ENCODE peak calls at places on chromosomes 16 and 17, in ten cellular contexts. One of them, this sample, is unnamed.

GRCh38 chr17:17685775-17686291 is 4.6 kb downstream of the RAI1 start:
- DNase-seq in GM06990: no peak
- DNase-seq in fibroblast of lung: peak; percentile 81
- DNase-seq in fibroblast of mammary gland: peak; percentile 88
- DNase-seq in vagina: no peak
- DNase-seq in astrocyte of the spinal cord: peak; percentile 67
- DNase-seq in bronchial epithelial cell: peak; percentile 93
- DNase-seq in mucosa of descending colon: peak; percentile 83
- DNase-seq in cardiac muscle cell: no peak
- DNase-seq in adrenal gland: peak; percentile 85
- DNase-seq in this sample: peak; percentile 53

GRCh38 chr17:21252289-21252874 is 828 bp downstream of the NATD1 start:
- DNase-seq in cardiac muscle cell: no peak
- DNase-seq in vagina: no peak
- DNase-seq in GM06990: no peak
- DNase-seq in fibroblast of lung: no peak
- DNase-seq in astrocyte of the spinal cord: no peak
- DNase-seq in adrenal gland: no peak
- DNase-seq in bronchial epithelial cell: no peak
- DNase-seq in fibroblast of mammary gland: no peak
- DNase-seq in mucosa of descending colon: no peak
- DNase-seq in this sample: no peak

GRCh38 chr17:78993241-78993956 is 13.7 kb upstream of the LGALS3BP start:
- DNase-seq in vagina: no peak
- DNase-seq in fibroblast of mammary gland: peak; percentile 54
- DNase-seq in GM06990: no peak
- DNase-seq in astrocyte of the spinal cord: peak; percentile 47
- DNase-seq in cardiac muscle cell: peak; percentile 57
- DNase-seq in fibroblast of lung: peak; percentile 26
- DNase-seq in mucosa of descending colon: peak; percentile 64
- DNase-seq in bronchial epithelial cell: peak; percentile 31
- DNase-seq in adrenal gland: peak; percentile 41
- DNase-seq in this sample: peak; percentile 39

GRCh38 chr17:28341516-28341915 is 6.0 kb downstream of the TNFAIP1 start:
- DNase-seq in fibroblast of mammary gland: no peak
- DNase-seq in adrenal gland: no peak
- DNase-seq in astrocyte of the spinal cord: no peak
- DNase-seq in mucosa of descending colon: no peak
- DNase-seq in GM06990: no peak
- DNase-seq in fibroblast of lung: no peak
- DNase-seq in bronchial epithelial cell: no peak
- DNase-seq in cardiac muscle cell: no peak
- DNase-seq in vagina: no peak
- DNase-seq in this sample: no peak

GRCh38 chr17:12510535-12510934 is 155.2 kb upstream of the MYOCD start:
- DNase-seq in astrocyte of the spinal cord: peak; percentile 35
- DNase-seq in vagina: no peak
- DNase-seq in mucosa of descending colon: no peak
- DNase-seq in fibroblast of mammary gland: peak; percentile 34
- DNase-seq in bronchial epithelial cell: peak; percentile 29
- DNase-seq in fibroblast of lung: peak; percentile 58
- DNase-seq in adrenal gland: no peak
- DNase-seq in GM06990: no peak
- DNase-seq in cardiac muscle cell: no peak
- DNase-seq in this sample: no peak

GRCh38 chr16:64724339-64724738 is 397.5 kb downstream of the CDH11 start:
- DNase-seq in cardiac muscle cell: no peak
- DNase-seq in bronchial epithelial cell: no peak
- DNase-seq in adrenal gland: no peak
- DNase-seq in GM06990: no peak
- DNase-seq in astrocyte of the spinal cord: no peak
- DNase-seq in fibroblast of mammary gland: no peak
- DNase-seq in fibroblast of lung: no peak
- DNase-seq in mucosa of descending colon: no peak
- DNase-seq in vagina: no peak
- DNase-seq in this sample: no peak

GRCh38 chr17:63381101-63381729 is 64.9 kb downstream of the CYB561 start:
- DNase-seq in fibroblast of mammary gland: no peak
- DNase-seq in GM06990: no peak
- DNase-seq in mucosa of descending colon: no peak
- DNase-seq in fibroblast of lung: peak; percentile 56
- DNase-seq in astrocyte of the spinal cord: no peak
- DNase-seq in adrenal gland: no peak
- DNase-seq in vagina: no peak
- DNase-seq in cardiac muscle cell: peak; percentile 72
- DNase-seq in bronchial epithelial cell: no peak
- DNase-seq in this sample: no peak

GRCh38 chr16:85395207-85395912 is 217.8 kb upstream of the GSE1 start:
- DNase-seq in astrocyte of the spinal cord: peak; percentile 97
- DNase-seq in cardiac muscle cell: peak; percentile 47
- DNase-seq in adrenal gland: peak; percentile 97
- DNase-seq in vagina: no peak
- DNase-seq in fibroblast of mammary gland: peak; percentile 99
- DNase-seq in mucosa of descending colon: peak; percentile 62
- DNase-seq in fibroblast of lung: peak; percentile 99
- DNase-seq in bronchial epithelial cell: peak; percentile 96
- DNase-seq in GM06990: no peak
- DNase-seq in this sample: peak; percentile 40

GRCh38 chr16:9096416-9096952 is 5.0 kb downstream of the HAPSTR1 start:
- DNase-seq in fibroblast of lung: no peak
- DNase-seq in vagina: no peak
- DNase-seq in fibroblast of mammary gland: no peak
- DNase-seq in astrocyte of the spinal cord: no peak
- DNase-seq in GM06990: no peak
- DNase-seq in bronchial epithelial cell: peak; percentile 72
- DNase-seq in mucosa of descending colon: no peak
- DNase-seq in adrenal gland: no peak
- DNase-seq in cardiac muscle cell: no peak
- DNase-seq in this sample: no peak

GRCh38 chr16:1791943-1792812 is 1.3 kb downstream of the IGFALS start:
- DNase-seq in mucosa of descending colon: peak; percentile 40
- DNase-seq in cardiac muscle cell: no peak
- DNase-seq in fibroblast of mammary gland: no peak
- DNase-seq in vagina: no peak
- DNase-seq in bronchial epithelial cell: no peak
- DNase-seq in GM06990: peak; percentile 15
- DNase-seq in adrenal gland: no peak
- DNase-seq in fibroblast of lung: no peak
- DNase-seq in astrocyte of the spinal cord: no peak
- DNase-seq in this sample: no peak

DNA sequence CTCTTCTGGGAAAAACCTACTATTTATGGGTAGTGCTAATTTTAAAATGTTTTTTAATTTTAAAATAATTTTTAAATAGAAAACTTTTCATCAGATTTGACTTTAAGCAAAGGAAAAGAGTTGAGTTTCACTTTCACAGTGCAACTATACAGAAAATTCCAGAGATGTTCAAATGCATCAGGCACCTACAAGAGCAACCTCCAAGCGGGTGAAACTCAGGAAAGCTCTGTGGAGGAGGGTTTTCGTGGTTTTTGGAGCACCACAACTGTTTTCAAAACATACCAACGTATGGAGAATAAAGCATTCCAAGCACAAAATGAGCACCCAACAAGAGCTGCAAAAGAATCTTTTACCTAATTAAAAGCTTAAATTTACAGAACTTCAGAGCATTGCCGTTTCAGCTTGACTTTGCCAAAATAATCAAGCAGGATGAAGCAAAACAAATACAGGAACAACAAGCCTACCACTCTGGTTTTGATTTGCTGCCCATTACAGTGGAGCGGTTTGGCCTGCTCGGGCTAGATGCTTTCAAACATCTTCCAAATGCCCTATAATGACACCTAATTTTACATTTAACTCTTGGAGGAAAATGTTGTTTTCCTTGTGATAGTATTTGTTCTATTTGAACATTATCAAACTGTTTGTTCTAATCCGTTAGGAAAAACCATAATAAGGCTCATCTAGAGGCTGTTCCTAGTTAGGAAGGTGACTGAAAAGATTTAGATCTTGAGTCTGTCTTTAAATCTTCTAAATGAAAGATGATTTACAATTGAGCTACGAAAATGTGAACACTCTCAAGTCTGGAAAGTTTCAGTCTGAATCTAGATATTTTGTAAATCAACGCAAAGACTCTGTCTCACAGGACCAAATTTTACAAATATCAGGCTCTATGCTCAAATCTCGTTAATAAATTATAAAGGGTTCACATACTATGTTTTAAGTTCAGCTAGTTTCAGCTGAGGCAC is 34.5 kb downstream of the NACA2 start:
- DNase-seq in GM06990: no peak
- DNase-seq in bronchial epithelial cell: no peak
- DNase-seq in mucosa of descending colon: no peak
- DNase-seq in astrocyte of the spinal cord: peak; percentile 15
- DNase-seq in adrenal gland: no peak
- DNase-seq in vagina: no peak
- DNase-seq in fibroblast of mammary gland: no peak
- DNase-seq in fibroblast of lung: peak; percentile 37
- DNase-seq in cardiac muscle cell: no peak
- DNase-seq in this sample: no peak
- H3K4me3 ChIP-seq in GM06990: no peak overlapping the region
- H3K4me3 ChIP-seq in bronchial epithelial cell: no peak overlapping the region
- H3K4me3 ChIP-seq in mucosa of descending colon: no peak overlapping the region
- H3K4me3 ChIP-seq in astrocyte of the spinal cord: no peak overlapping the region
- H3K4me3 ChIP-seq in adrenal gland: no peak overlapping the region
- H3K4me3 ChIP-seq in vagina: no peak overlapping the region
- H3K4me3 ChIP-seq in fibroblast of mammary gland: no peak overlapping the region
- H3K4me3 ChIP-seq in fibroblast of lung: peak overlapping the region; percentile 9
- H3K4me3 ChIP-seq in cardiac muscle cell: no peak overlapping the region
- H3K4me3 ChIP-seq in this sample: no peak overlapping the region

DNA sequence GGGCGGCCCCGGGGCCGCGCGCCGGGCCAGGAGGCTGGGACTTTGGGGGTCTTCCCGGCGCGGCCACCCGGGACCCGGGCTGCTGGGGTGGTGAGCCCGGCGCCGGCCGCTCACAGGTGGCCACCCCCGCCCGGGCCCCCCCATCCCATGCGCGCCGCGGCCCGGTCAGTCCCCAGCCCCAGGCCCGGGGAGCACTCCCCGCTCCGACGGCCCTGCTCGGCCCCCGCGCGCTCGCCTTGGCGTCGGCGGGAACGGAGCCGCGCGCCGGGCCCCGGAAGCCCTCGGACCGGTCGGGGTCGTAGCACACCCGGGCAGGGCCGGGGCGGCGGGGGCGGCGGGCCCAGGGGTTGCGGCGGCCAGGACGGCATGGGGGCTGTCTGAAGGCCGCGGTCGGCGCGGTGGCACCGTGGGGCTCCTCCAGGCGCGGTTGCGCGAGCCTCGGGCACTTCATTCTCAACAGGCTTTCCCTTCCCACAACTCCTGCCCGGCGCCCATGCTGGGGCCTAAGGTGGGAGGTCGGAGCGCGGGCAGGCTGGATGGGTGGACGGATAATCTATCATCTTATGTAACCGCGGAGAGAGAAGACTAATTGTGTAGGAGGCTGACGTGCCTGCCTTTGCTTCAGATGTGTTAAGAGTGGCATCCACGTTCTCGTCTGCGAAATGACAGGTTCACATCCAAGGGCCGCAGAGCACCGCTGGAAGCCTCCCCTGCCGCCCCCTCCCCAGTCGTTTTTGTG is 607 bp downstream of the BAIAP2 start:
- DNase-seq in mucosa of descending colon: no peak
- DNase-seq in cardiac muscle cell: peak; percentile 53
- DNase-seq in astrocyte of the spinal cord: no peak
- DNase-seq in bronchial epithelial cell: no peak
- DNase-seq in GM06990: no peak
- DNase-seq in adrenal gland: no peak
- DNase-seq in vagina: no peak
- DNase-seq in fibroblast of mammary gland: peak; percentile 57
- DNase-seq in fibroblast of lung: peak; percentile 60
- DNase-seq in this sample: no peak
- TF ChIP-seq CTCF in mucosa of descending colon: no peak
- TF ChIP-seq CTCF in cardiac muscle cell: no peak
- TF ChIP-seq CTCF in astrocyte of the spinal cord: no peak
- TF ChIP-seq CTCF in bronchial epithelial cell: no peak
- TF ChIP-seq CTCF in GM06990: no peak
- TF ChIP-seq CTCF in adrenal gland: no peak
- TF ChIP-seq CTCF in vagina: no peak
- TF ChIP-seq CTCF in fibroblast of mammary gland: no peak
- TF ChIP-seq CTCF in fibroblast of lung: no peak
- TF ChIP-seq CTCF in this sample: no peak

GRCh38 chr17:75078097-75079022 is 9.4 kb upstream of the SLC16A5 start:
- DNase-seq in cardiac muscle cell: no peak
- DNase-seq in astrocyte of the spinal cord: peak; percentile 76
- DNase-seq in adrenal gland: peak; percentile 44
- DNase-seq in fibroblast of lung: peak; percentile 84
- DNase-seq in vagina: no peak
- DNase-seq in GM06990: peak; percentile 56
- DNase-seq in bronchial epithelial cell: peak; percentile 46
- DNase-seq in fibroblast of mammary gland: peak; percentile 72
- DNase-seq in mucosa of descending colon: peak; percentile 71
- DNase-seq in this sample: peak; percentile 21
- H3K4me3 ChIP-seq in cardiac muscle cell: no peak overlapping the region
- H3K4me3 ChIP-seq in astrocyte of the spinal cord: no peak overlapping the region
- H3K4me3 ChIP-seq in adrenal gland: no peak overlapping the region
- H3K4me3 ChIP-seq in fibroblast of lung: no peak overlapping the region
- H3K4me3 ChIP-seq in vagina: peak overlapping the region; percentile 46
- H3K4me3 ChIP-seq in GM06990: no peak overlapping the region
- H3K4me3 ChIP-seq in bronchial epithelial cell: no peak overlapping the region
- H3K4me3 ChIP-seq in fibroblast of mammary gland: no peak overlapping the region
- H3K4me3 ChIP-seq in mucosa of descending colon: no peak overlapping the region
- H3K4me3 ChIP-seq in this sample: peak overlapping the region; percentile 63

GRCh38 chr17:75265614-75266314 is 4.1 kb downstream of the MRPS7 start:
- DNase-seq in adrenal gland: no peak
- DNase-seq in fibroblast of mammary gland: no peak
- DNase-seq in GM06990: no peak
- DNase-seq in cardiac muscle cell: no peak
- DNase-seq in mucosa of descending colon: no peak
- DNase-seq in astrocyte of the spinal cord: no peak
- DNase-seq in bronchial epithelial cell: no peak
- DNase-seq in vagina: no peak
- DNase-seq in fibroblast of lung: no peak
- DNase-seq in this sample: no peak

GRCh38 chr17:75268931-75269330 is 2.1 kb downstream of the MIF4GD start:
- DNase-seq in fibroblast of mammary gland: no peak
- DNase-seq in GM06990: no peak
- DNase-seq in mucosa of descending colon: no peak
- DNase-seq in astrocyte of the spinal cord: no peak
- DNase-seq in adrenal gland: peak; percentile 27
- DNase-seq in cardiac muscle cell: no peak
- DNase-seq in bronchial epithelial cell: no peak
- DNase-seq in fibroblast of lung: no peak
- DNase-seq in vagina: no peak
- DNase-seq in this sample: no peak

GRCh38 chr17:75266315-75267145 is 4.5 kb downstream of the MIF4GD start:
- DNase-seq in mucosa of descending colon: no peak
- DNase-seq in GM06990: no peak
- DNase-seq in fibroblast of mammary gland: no peak
- DNase-seq in cardiac muscle cell: no peak
- DNase-seq in bronchial epithelial cell: no peak
- DNase-seq in adrenal gland: no peak
- DNase-seq in fibroblast of lung: no peak
- DNase-seq in astrocyte of the spinal cord: no peak
- DNase-seq in vagina: no peak
- DNase-seq in this sample: no peak

GRCh38 chr17:75267146-75267402 is 4.0 kb downstream of the MIF4GD start:
- DNase-seq in fibroblast of mammary gland: no peak
- DNase-seq in cardiac muscle cell: no peak
- DNase-seq in astrocyte of the spinal cord: no peak
- DNase-seq in bronchial epithelial cell: no peak
- DNase-seq in vagina: no peak
- DNase-seq in GM06990: no peak
- DNase-seq in mucosa of descending colon: no peak
- DNase-seq in fibroblast of lung: no peak
- DNase-seq in adrenal gland: no peak
- DNase-seq in this sample: no peak

GRCh38 chr17:75267403-75268232 is 3.4 kb downstream of the MIF4GD start:
- DNase-seq in fibroblast of mammary gland: no peak
- DNase-seq in adrenal gland: no peak
- DNase-seq in astrocyte of the spinal cord: no peak
- DNase-seq in GM06990: no peak
- DNase-seq in bronchial epithelial cell: no peak
- DNase-seq in vagina: no peak
- DNase-seq in fibroblast of lung: no peak
- DNase-seq in cardiac muscle cell: peak; percentile 17
- DNase-seq in mucosa of descending colon: peak; percentile 70
- DNase-seq in this sample: peak; percentile 49
- TF ChIP-seq CTCF in fibroblast of mammary gland: no peak
- TF ChIP-seq CTCF in adrenal gland: no peak
- TF ChIP-seq CTCF in astrocyte of the spinal cord: no peak
- TF ChIP-seq CTCF in GM06990: no peak
- TF ChIP-seq CTCF in bronchial epithelial cell: peak; percentile 48
- TF ChIP-seq CTCF in vagina: no peak
- TF ChIP-seq CTCF in fibroblast of lung: no peak
- TF ChIP-seq CTCF in cardiac muscle cell: no peak
- TF ChIP-seq CTCF in mucosa of descending colon: no peak
- TF ChIP-seq CTCF in this sample: peak; percentile 23

This sample was measured in GM12865.